ENCODE peak calls at places on chromosome 1, in five cellular contexts. T is H4, F is GM12891, V is T-helper 2 cell, E is activated B cell treated with CpG ODN at 0.5 μM for 24 hours. P is an unnamed sample.

GRCh38 chr1:44812822-44813543 is 4.7 kb downstream of the BTBD19 start:
- DNase-seq in T (no peak), F (no peak), V (no peak), E (no peak), P (no peak)

GRCh38 chr1:32939655-32940371 is 24.8 kb downstream of the RNF19B start:
- DNase-seq in T (peak), F (no peak), V (no peak), E (no peak), P (no peak)

GRCh38 chr1:23169727-23170335 is 1.2 kb upstream of the LUZP1 start:
- DNase-seq in T (peak), F (no peak), V (no peak), E (no peak), P (no peak)

GRCh38 chr1:196733091-196733970 is 41.3 kb upstream of the CFHR3 start:
- DNase-seq in T (no peak), F (no peak), V (no peak), E (no peak), P (no peak)

GRCh38 chr1:6574025-6574620 is 5.7 kb upstream of the ZBTB48 start:
- DNase-seq in T (no peak), F (no peak), V (no peak), E (no peak), P (no peak)

GRCh38 chr1:3319874-3320245 is 134.6 kb upstream of the ARHGEF16 start:
- DNase-seq in T (peak), F (peak), V (no peak), E (no peak), P (no peak)

GRCh38 chr1:84365225-84366221 is 32.8 kb upstream of the DNASE2B start:
- DNase-seq in T (peak), F (no peak), V (no peak), E (no peak), P (peak)

GRCh38 chr1:203553501-203553900 is 59.5 kb downstream of the OPTC start:
- DNase-seq in T (no peak), F (no peak), V (no peak), E (no peak), P (no peak)

GRCh38 chr1:33133478-33134105 is 48.3 kb downstream of the TRIM62 start:
- DNase-seq in T (no peak), F (no peak), V (no peak), E (no peak), P (no peak)

P was measured in SJSA1.